ENCODE peak calls at places on chromosome 12, in nine cellular contexts. One of them, this sample, is unnamed.

GRCh38 chr12:65881348-65881961 is 57.2 kb downstream of the HMGA2 start:
- DNase-seq in ascending aorta: peak; percentile 69
- DNase-seq in OCI-LY7: no peak
- DNase-seq in left lung: peak; percentile 43
- DNase-seq in pancreas: no peak
- DNase-seq in aorta: no peak
- DNase-seq in IMR-90: peak; percentile 75
- DNase-seq in heart left ventricle: peak; percentile 41
- DNase-seq in A549: no peak
- DNase-seq in this sample: peak; percentile 63

GRCh38 chr12:92601680-92602079 is 101.1 kb upstream of the PLEKHG7 start:
- DNase-seq in ascending aorta: no peak
- DNase-seq in OCI-LY7: no peak
- DNase-seq in left lung: no peak
- DNase-seq in pancreas: no peak
- DNase-seq in aorta: no peak
- DNase-seq in IMR-90: no peak
- DNase-seq in heart left ventricle: no peak
- DNase-seq in A549: no peak
- DNase-seq in this sample: no peak

GRCh38 chr12:32155911-32156585 is 49.4 kb downstream of the BICD1 start:
- DNase-seq in ascending aorta: no peak
- DNase-seq in OCI-LY7: no peak
- DNase-seq in left lung: no peak
- DNase-seq in pancreas: no peak
- DNase-seq in aorta: no peak
- DNase-seq in IMR-90: no peak
- DNase-seq in heart left ventricle: no peak
- DNase-seq in A549: no peak
- DNase-seq in this sample: no peak

GRCh38 chr12:12561305-12562015 is 1.2 kb downstream of the DUSP16 start:
- DNase-seq in ascending aorta: peak; percentile 85
- DNase-seq in OCI-LY7: peak; percentile 53
- DNase-seq in left lung: peak; percentile 51
- DNase-seq in pancreas: peak; percentile 86
- DNase-seq in aorta: peak; percentile 88
- DNase-seq in IMR-90: peak; percentile 46
- DNase-seq in heart left ventricle: peak; percentile 85
- DNase-seq in A549: no peak
- DNase-seq in this sample: peak; percentile 84

GRCh38 chr12:75977952-75978671 is 53.5 kb downstream of the PHLDA1 start:
- DNase-seq in ascending aorta: peak; percentile 93
- DNase-seq in OCI-LY7: peak; percentile 53
- DNase-seq in left lung: peak; percentile 78
- DNase-seq in pancreas: no peak
- DNase-seq in aorta: no peak
- DNase-seq in IMR-90: peak; percentile 100
- DNase-seq in heart left ventricle: peak; percentile 83
- DNase-seq in A549: peak; percentile 94
- DNase-seq in this sample: peak; percentile 55

GRCh38 chr12:96208801-96209534 is 14.8 kb downstream of the ELK3 start:
- DNase-seq in ascending aorta: peak; percentile 50
- DNase-seq in OCI-LY7: peak; percentile 92
- DNase-seq in left lung: no peak
- DNase-seq in pancreas: no peak
- DNase-seq in aorta: no peak
- DNase-seq in IMR-90: no peak
- DNase-seq in heart left ventricle: no peak
- DNase-seq in A549: no peak
- DNase-seq in this sample: no peak

GRCh38 chr12:32217354-32218310 is 111.0 kb downstream of the BICD1 start:
- DNase-seq in ascending aorta: no peak
- DNase-seq in OCI-LY7: peak; percentile 12
- DNase-seq in left lung: peak; percentile 35
- DNase-seq in pancreas: no peak
- DNase-seq in aorta: no peak
- DNase-seq in IMR-90: peak; percentile 85
- DNase-seq in heart left ventricle: no peak
- DNase-seq in A549: peak; percentile 11
- DNase-seq in this sample: peak; percentile 12

GRCh38 chr12:105773501-105773900 is 365.3 kb downstream of the NUAK1 start:
- DNase-seq in ascending aorta: no peak
- DNase-seq in OCI-LY7: no peak
- DNase-seq in left lung: no peak
- DNase-seq in pancreas: no peak
- DNase-seq in aorta: no peak
- DNase-seq in IMR-90: no peak
- DNase-seq in heart left ventricle: no peak
- DNase-seq in A549: no peak
- DNase-seq in this sample: no peak

GRCh38 chr12:124609041-124609984 is 41.9 kb upstream of the NCOR2 start:
- DNase-seq in ascending aorta: peak; percentile 78
- DNase-seq in OCI-LY7: peak; percentile 96
- DNase-seq in left lung: peak; percentile 90
- DNase-seq in pancreas: peak; percentile 99
- DNase-seq in aorta: peak; percentile 85
- DNase-seq in IMR-90: peak; percentile 34
- DNase-seq in heart left ventricle: peak; percentile 80
- DNase-seq in A549: peak; percentile 36
- DNase-seq in this sample: peak; percentile 75

GRCh38 chr12:13243516-13244070 is 47.1 kb downstream of the EMP1 start:
- DNase-seq in ascending aorta: no peak
- DNase-seq in OCI-LY7: no peak
- DNase-seq in left lung: no peak
- DNase-seq in pancreas: no peak
- DNase-seq in aorta: no peak
- DNase-seq in IMR-90: peak; percentile 74
- DNase-seq in heart left ventricle: no peak
- DNase-seq in A549: no peak
- DNase-seq in this sample: no peak

GRCh38 chr12:56957229-56958052 is at the start of gene RDH16:
- DNase-seq in ascending aorta: no peak
- DNase-seq in OCI-LY7: no peak
- DNase-seq in left lung: no peak
- DNase-seq in pancreas: no peak
- DNase-seq in aorta: no peak
- DNase-seq in IMR-90: no peak
- DNase-seq in heart left ventricle: no peak
- DNase-seq in A549: no peak
- DNase-seq in this sample: no peak

GRCh38 chr12:52233462-52234141 is 559 bp downstream of the KRT7 start:
- DNase-seq in ascending aorta: no peak
- DNase-seq in OCI-LY7: no peak
- DNase-seq in left lung: no peak
- DNase-seq in pancreas: peak; percentile 58
- DNase-seq in aorta: peak; percentile 70
- DNase-seq in IMR-90: no peak
- DNase-seq in heart left ventricle: no peak
- DNase-seq in A549: no peak
- DNase-seq in this sample: no peak

GRCh38 chr12:118136559-118137003 is 657 bp downstream of the PEBP1 start:
- DNase-seq in ascending aorta: peak; percentile 79
- DNase-seq in OCI-LY7: peak; percentile 35
- DNase-seq in left lung: peak; percentile 67
- DNase-seq in pancreas: peak; percentile 81
- DNase-seq in aorta: peak; percentile 88
- DNase-seq in IMR-90: peak; percentile 36
- DNase-seq in heart left ventricle: peak; percentile 69
- DNase-seq in A549: peak; percentile 25
- DNase-seq in this sample: peak; percentile 61

GRCh38 chr12:4858385-4858784 is 51.3 kb upstream of the KCNA1 start:
- DNase-seq in ascending aorta: no peak
- DNase-seq in OCI-LY7: peak; percentile 13
- DNase-seq in left lung: no peak
- DNase-seq in pancreas: no peak
- DNase-seq in aorta: no peak
- DNase-seq in IMR-90: no peak
- DNase-seq in heart left ventricle: no peak
- DNase-seq in A549: no peak
- DNase-seq in this sample: no peak

GRCh38 chr12:41242613-41243012 is 54.5 kb downstream of the PDZRN4 start:
- DNase-seq in ascending aorta: no peak
- DNase-seq in OCI-LY7: peak; percentile 64
- DNase-seq in left lung: no peak
- DNase-seq in pancreas: no peak
- DNase-seq in aorta: no peak
- DNase-seq in IMR-90: no peak
- DNase-seq in heart left ventricle: no peak
- DNase-seq in A549: no peak
- DNase-seq in this sample: no peak

GRCh38 chr12:111768159-111768895 is 1.6 kb downstream of the ALDH2 start:
- DNase-seq in ascending aorta: no peak
- DNase-seq in OCI-LY7: no peak
- DNase-seq in left lung: no peak
- DNase-seq in pancreas: no peak
- DNase-seq in aorta: no peak
- DNase-seq in IMR-90: no peak
- DNase-seq in heart left ventricle: no peak
- DNase-seq in A549: no peak
- DNase-seq in this sample: peak; percentile 19
- H3K4me3 ChIP-seq in ascending aorta: peak overlapping the region; percentile 99
- H3K4me3 ChIP-seq in OCI-LY7: no peak overlapping the region
- H3K4me3 ChIP-seq in left lung: peak overlapping the region; percentile 81
- H3K4me3 ChIP-seq in pancreas: no peak overlapping the region
- H3K4me3 ChIP-seq in aorta: peak overlapping the region; percentile 51
- H3K4me3 ChIP-seq in IMR-90: peak overlapping the region; percentile 1
- H3K4me3 ChIP-seq in heart left ventricle: peak overlapping the region; percentile 88
- H3K4me3 ChIP-seq in A549: peak overlapping the region; percentile 71
- H3K4me3 ChIP-seq in this sample: peak overlapping the region; percentile 77

DNA sequence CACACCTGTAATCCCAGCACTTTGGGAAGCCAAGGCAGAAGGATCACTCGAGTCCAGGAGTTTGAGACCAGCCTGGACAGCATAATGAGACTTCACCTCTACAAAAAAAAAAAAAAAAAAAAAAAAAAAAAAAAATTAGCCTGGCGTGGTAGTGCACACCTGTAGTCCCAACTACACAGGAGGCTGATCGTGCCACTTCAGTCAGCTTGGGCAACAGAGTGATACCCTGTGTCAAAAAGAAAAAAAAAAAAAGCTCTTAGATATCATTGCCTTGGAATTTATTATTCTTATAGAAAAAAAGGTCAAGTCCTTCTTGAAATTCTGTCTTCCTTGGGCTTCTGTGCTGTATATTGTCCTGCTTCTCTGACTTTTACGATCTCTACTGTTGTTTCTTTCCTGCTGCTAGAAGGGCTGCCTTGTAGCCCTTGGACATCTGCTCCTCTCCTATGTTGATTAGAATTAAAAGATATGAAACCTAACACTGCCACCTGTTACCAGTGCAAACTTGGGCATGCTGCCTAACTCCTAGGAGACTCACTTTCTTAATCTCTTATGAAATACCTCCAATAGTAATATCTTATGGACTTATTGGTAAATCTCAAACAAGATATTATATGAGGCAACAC is 5.7 kb downstream of the TMEM19 start:
- DNase-seq in ascending aorta: no peak
- DNase-seq in OCI-LY7: peak; percentile 57
- DNase-seq in left lung: no peak
- DNase-seq in pancreas: no peak
- DNase-seq in aorta: no peak
- DNase-seq in IMR-90: no peak
- DNase-seq in heart left ventricle: no peak
- DNase-seq in A549: no peak
- DNase-seq in this sample: no peak
- H3K4me1 ChIP-seq in ascending aorta: peaks cover 13% of the 10 kb centered on the region
- H3K4me1 ChIP-seq in OCI-LY7: peaks cover 79% of the 10 kb centered on the region
- H3K4me1 ChIP-seq in left lung: peaks cover 10% of the 10 kb centered on the region
- H3K4me1 ChIP-seq in pancreas: peaks cover 23% of the 10 kb centered on the region
- H3K4me1 ChIP-seq in aorta: no peaks in the 10 kb centered on the region
- H3K4me1 ChIP-seq in IMR-90: peaks cover 1% of the 10 kb centered on the region
- H3K4me1 ChIP-seq in heart left ventricle: peaks cover 7% of the 10 kb centered on the region
- H3K4me1 ChIP-seq in A549: peaks cover 14% of the 10 kb centered on the region
- H3K4me1 ChIP-seq in this sample: peaks cover 4% of the 10 kb centered on the region

GRCh38 chr12:121789800-121790748 is 3.4 kb downstream of the RHOF start:
- DNase-seq in ascending aorta: no peak
- DNase-seq in OCI-LY7: peak; percentile 93
- DNase-seq in left lung: peak; percentile 86
- DNase-seq in pancreas: peak; percentile 74
- DNase-seq in aorta: no peak
- DNase-seq in IMR-90: peak; percentile 34
- DNase-seq in heart left ventricle: peak; percentile 75
- DNase-seq in A549: no peak
- DNase-seq in this sample: peak; percentile 86

GRCh38 chr12:121793501-121793835 is at the start of gene RHOF:
- DNase-seq in ascending aorta: no peak
- DNase-seq in OCI-LY7: peak; percentile 70
- DNase-seq in left lung: peak; percentile 75
- DNase-seq in pancreas: peak; percentile 84
- DNase-seq in aorta: no peak
- DNase-seq in IMR-90: no peak
- DNase-seq in heart left ventricle: peak; percentile 56
- DNase-seq in A549: no peak
- DNase-seq in this sample: peak; percentile 81

GRCh38 chr12:121793836-121794531 is 496 bp upstream of the RHOF start:
- DNase-seq in ascending aorta: peak; percentile 96
- DNase-seq in OCI-LY7: peak; percentile 96
- DNase-seq in left lung: peak; percentile 94
- DNase-seq in pancreas: peak; percentile 96
- DNase-seq in aorta: peak; percentile 97
- DNase-seq in IMR-90: peak; percentile 89
- DNase-seq in heart left ventricle: peak; percentile 94
- DNase-seq in A549: peak; percentile 88
- DNase-seq in this sample: peak; percentile 97

GRCh38 chr12:121792607-121793500 is 634 bp downstream of the RHOF start:
- DNase-seq in ascending aorta: no peak
- DNase-seq in OCI-LY7: peak; percentile 59
- DNase-seq in left lung: peak; percentile 76
- DNase-seq in pancreas: peak; percentile 87
- DNase-seq in aorta: no peak
- DNase-seq in IMR-90: no peak
- DNase-seq in heart left ventricle: peak; percentile 62
- DNase-seq in A549: no peak
- DNase-seq in this sample: peak; percentile 84

GRCh38 chr12:121791671-121792496 is 1.6 kb downstream of the RHOF start:
- DNase-seq in ascending aorta: no peak
- DNase-seq in OCI-LY7: no peak
- DNase-seq in left lung: no peak
- DNase-seq in pancreas: peak; percentile 58
- DNase-seq in aorta: no peak
- DNase-seq in IMR-90: no peak
- DNase-seq in heart left ventricle: peak; percentile 23
- DNase-seq in A549: no peak
- DNase-seq in this sample: no peak
- H3K27ac ChIP-seq in ascending aorta: no peak overlapping the region
- H3K27ac ChIP-seq in OCI-LY7: peak overlapping the region; percentile 43
- H3K27ac ChIP-seq in left lung: peak overlapping the region; percentile 100
- H3K27ac ChIP-seq in pancreas: no peak overlapping the region
- H3K27ac ChIP-seq in aorta: no peak overlapping the region
- H3K27ac ChIP-seq in IMR-90: no peak overlapping the region
- H3K27ac ChIP-seq in heart left ventricle: peak overlapping the region; percentile 100
- H3K27ac ChIP-seq in A549: peak overlapping the region; percentile 100
- H3K27ac ChIP-seq in this sample: no peak overlapping the region

GRCh38 chr12:130070017-130070653 is 92.1 kb upstream of the FZD10 start:
- DNase-seq in ascending aorta: no peak
- DNase-seq in OCI-LY7: no peak
- DNase-seq in left lung: no peak
- DNase-seq in pancreas: no peak
- DNase-seq in aorta: no peak
- DNase-seq in IMR-90: no peak
- DNase-seq in heart left ventricle: no peak
- DNase-seq in A549: no peak
- DNase-seq in this sample: peak; percentile 63
- H3K4me3 ChIP-seq in ascending aorta: peak overlapping the region; percentile 41
- H3K4me3 ChIP-seq in OCI-LY7: no peak overlapping the region
- H3K4me3 ChIP-seq in left lung: no peak overlapping the region
- H3K4me3 ChIP-seq in pancreas: no peak overlapping the region
- H3K4me3 ChIP-seq in aorta: no peak overlapping the region
- H3K4me3 ChIP-seq in IMR-90: no peak overlapping the region
- H3K4me3 ChIP-seq in heart left ventricle: peak overlapping the region; percentile 18
- H3K4me3 ChIP-seq in A549: no peak overlapping the region
- H3K4me3 ChIP-seq in this sample: peak overlapping the region; percentile 18